ENCODE peak calls at places on chromosome 12, in five cellular contexts. U, G, T, J and V are unnamed samples. For H3K4me1, the result is how much of the 10 kb centered on the place peaks cover.

GRCh38 chr12:46555379-46555778 is 182.8 kb upstream of the SLC38A2 start:
- DNase-seq in T (no peak), J (no peak), G (no peak), U (no peak), V (no peak)

GRCh38 chr12:52691076-52691764 is 11.0 kb upstream of the KRT1 start:
- DNase-seq in T (peak), G (no peak), J (peak), U (peak), V (no peak)

GRCh38 chr12:90090929-90091651 is 382.5 kb upstream of the ATP2B1 start:
- DNase-seq in G (no peak), U (no peak), T (peak), J (peak), V (no peak)

GRCh38 chr12:3185260-3185870 is 108.2 kb downstream of the TSPAN9 start:
- DNase-seq in T (peak), U (no peak), J (peak), G (no peak), V (peak)

GRCh38 chr12:21795648-21796328 is 21.3 kb upstream of the KCNJ8 start:
- DNase-seq in J (no peak), T (no peak), G (no peak), U (no peak), V (no peak)

GRCh38 chr12:4745249-4745648 is 25.0 kb downstream of the GALNT8 start:
- DNase-seq in U (no peak), T (no peak), J (no peak), G (no peak), V (peak)

GRCh38 chr12:1691123-1692007 is 495 bp downstream of the ADIPOR2 start:
- DNase-seq in U (no peak), G (no peak), J (no peak), T (peak), V (peak)

GRCh38 chr12:93670104-93670503 is 7.1 kb upstream of the CRADD start:
- DNase-seq in T (no peak), U (no peak), G (no peak), J (no peak), V (no peak)

GRCh38 chr12:1171657-1172056 is 180.6 kb downstream of the ERC1 start:
- DNase-seq in G (no peak), U (no peak), J (no peak), T (peak), V (no peak)

GRCh38 chr12:88638956-88639355 is 58.7 kb upstream of the KITLG start:
- DNase-seq in G (no peak), U (no peak), T (no peak), J (no peak), V (no peak)

GRCh38 chr12:11967356-11968040 is 103.2 kb upstream of the BCL2L14 start:
- DNase-seq in J (no peak), U (no peak), G (no peak), T (no peak), V (no peak)

GRCh38 chr12:11969437-11970154 is 101.1 kb upstream of the BCL2L14 start:
- DNase-seq in T (no peak), G (no peak), J (no peak), U (no peak), V (no peak)

GRCh38 chr12:11968041-11968383 is 102.7 kb upstream of the BCL2L14 start:
- DNase-seq in T (no peak), G (no peak), U (no peak), J (no peak), V (no peak)

GRCh38 chr12:11968516-11968915 is 102.2 kb upstream of the BCL2L14 start:
- DNase-seq in J (no peak), T (no peak), G (no peak), U (no peak), V (no peak)

DNA sequence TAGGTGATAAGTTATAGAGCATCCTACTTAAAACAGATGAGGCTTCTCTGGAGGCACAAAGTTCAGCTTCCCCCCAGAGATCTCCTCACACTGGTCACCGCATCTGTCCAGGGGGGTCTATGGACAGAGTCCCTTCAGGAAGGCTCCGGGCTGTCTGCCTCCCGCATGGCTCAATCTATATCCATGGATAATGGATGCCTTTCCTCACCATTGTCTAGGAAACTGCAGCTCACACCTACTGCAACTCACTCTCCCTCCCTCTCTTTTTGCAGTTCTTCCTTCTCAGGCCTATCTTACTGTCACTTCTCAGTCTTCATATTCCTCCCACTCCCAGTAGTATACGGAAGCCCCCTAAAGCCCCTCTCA is 100.6 kb upstream of the BCL2L14 start:
- DNase-seq in U (no peak), T (no peak), J (no peak), G (no peak), V (no peak)
- H3K27ac ChIP-seq in U (no peak), T (no peak), J (no peak), G (no peak), V (no peak)

DNA sequence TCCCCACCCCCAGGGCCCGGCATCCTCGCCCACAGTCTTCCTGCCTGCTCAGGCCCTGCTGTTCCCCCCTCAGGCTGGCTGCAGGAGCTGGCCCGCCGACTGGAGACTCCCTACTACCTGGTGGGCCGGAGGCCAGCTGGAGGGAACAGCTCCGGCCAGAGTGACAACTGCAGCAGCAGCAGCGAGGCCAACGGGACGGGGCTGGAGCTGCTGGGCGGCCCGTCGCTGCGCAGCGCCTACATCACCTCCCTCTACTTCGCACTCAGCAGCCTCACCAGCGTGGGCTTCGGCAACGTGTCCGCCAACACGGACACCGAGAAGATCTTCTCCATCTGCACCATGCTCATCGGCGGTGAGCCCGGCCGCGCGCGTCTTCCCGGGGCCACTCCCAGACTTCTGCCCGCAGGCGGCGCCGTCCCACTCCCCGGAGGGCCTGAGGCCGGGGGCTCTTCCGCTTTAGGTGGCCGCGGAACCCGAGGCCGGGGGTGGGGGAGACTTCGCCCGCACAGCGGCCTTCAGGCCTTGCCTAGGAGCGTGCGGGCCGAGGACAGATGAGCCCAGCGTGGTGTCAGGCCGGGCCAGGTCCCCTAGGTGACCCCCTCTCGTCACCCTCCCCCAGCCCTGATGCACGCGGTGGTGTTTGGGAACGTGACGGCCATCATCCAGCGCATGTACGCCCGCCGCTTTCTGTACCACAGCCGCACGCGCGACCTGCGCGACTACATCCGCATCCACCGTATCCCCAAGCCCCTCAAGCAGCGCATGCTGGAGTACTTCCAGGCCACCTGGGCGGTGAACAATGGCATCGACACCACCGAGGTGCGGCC is 10.2 kb downstream of the KCNH3 start:
- DNase-seq in G (no peak), J (no peak), T (peak), U (no peak), V (no peak)
- TF ChIP-seq CTCF in G (peak), J (peak), T (peak), U (peak), V (peak)

GRCh38 chr12:122082621-122083356 is 4.2 kb downstream of the MLXIP start:
- DNase-seq in G (no peak), U (no peak), T (no peak), J (no peak), V (no peak)
- H3K4me1 ChIP-seq in G (half or more), U (under half), T (under half), J (half or more), V (half or more)

GRCh38 chr12:76634074-76634570 is 74.6 kb upstream of the OSBPL8 start:
- DNase-seq in J (no peak), U (no peak), T (no peak), G (no peak), V (no peak)
- H3K27ac ChIP-seq in J (no peak), U (no peak), T (no peak), G (no peak), V (no peak)

GRCh38 chr12:48331389-48331788 is 19.3 kb downstream of the ZNF641 start:
- DNase-seq in G (no peak), J (no peak), U (no peak), T (no peak), V (no peak)

GRCh38 chr12:48334807-48335206 is 15.9 kb downstream of the ZNF641 start:
- DNase-seq in U (no peak), J (no peak), T (no peak), G (no peak), V (no peak)

GRCh38 chr12:48336066-48336465 is 14.7 kb downstream of the ZNF641 start:
- DNase-seq in G (no peak), J (no peak), T (no peak), U (no peak), V (no peak)

GRCh38 chr12:48340891-48341290 is 9.8 kb downstream of the ZNF641 start:
- DNase-seq in J (no peak), T (no peak), G (no peak), U (no peak), V (no peak)

DNA sequence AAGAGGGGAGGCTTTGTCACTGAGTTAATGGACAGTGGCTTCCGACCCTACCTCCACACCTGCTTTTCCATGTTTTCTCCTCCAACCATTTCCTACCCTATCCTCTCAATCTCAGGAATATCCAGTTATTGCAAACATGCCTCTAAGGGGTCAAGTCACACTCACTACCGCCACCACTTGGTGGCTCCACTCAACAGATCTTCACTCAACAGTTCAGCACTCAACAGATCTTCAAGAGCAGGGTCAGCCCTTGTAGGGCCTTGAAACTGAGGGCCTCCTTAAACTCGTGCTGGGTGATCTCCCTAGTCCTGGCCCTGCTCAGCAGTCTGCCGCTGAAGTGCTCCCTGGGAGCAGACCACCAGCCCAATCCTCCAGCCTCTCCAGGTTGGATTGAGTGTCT is 14.2 kb downstream of the ZNF641 start:
- DNase-seq in T (no peak), G (no peak), U (no peak), J (no peak), V (no peak)
- TF ChIP-seq CTCF in T (peak), G (no peak), U (no peak), J (no peak), V (no peak)